ENCODE peak calls at places on chromosomes 1 and 21, in five cellular contexts. N is heart left ventricle, A is spleen, G is transverse colon, S is uterus. H is an unnamed sample.

GRCh38 chr1:100606438-100606837 is 68.5 kb downstream of the GPR88 start:
- DNase-seq in N (peak), A (no peak), G (peak), S (peak), H (no peak)

GRCh38 chr1:77678628-77679610 is 3.5 kb downstream of the ZZZ3 start:
- DNase-seq in N (no peak), A (no peak), G (no peak), S (no peak), H (no peak)

GRCh38 chr1:218460367-218460766 is 115.2 kb downstream of the TGFB2 start:
- DNase-seq in N (peak), A (no peak), G (no peak), S (peak), H (no peak)

GRCh38 chr1:154483941-154484803 is 17.8 kb upstream of the TDRD10 start:
- DNase-seq in N (no peak), A (no peak), G (no peak), S (no peak), H (peak)

GRCh38 chr1:46687095-46687659 is 15.5 kb downstream of the TEX38 start:
- DNase-seq in N (peak), A (no peak), G (peak), S (peak), H (peak)

GRCh38 chr1:35287807-35288640 is 19.5 kb downstream of the ZMYM4 start:
- DNase-seq in N (no peak), A (no peak), G (no peak), S (no peak), H (no peak)

GRCh38 chr1:228687562-228687961 is 47.7 kb upstream of the RHOU start:
- DNase-seq in N (no peak), A (no peak), G (no peak), S (no peak), H (no peak)

GRCh38 chr1:115314111-115314510 is 23.9 kb downstream of the NGF start:
- DNase-seq in N (no peak), A (no peak), G (no peak), S (no peak), H (no peak)

GRCh38 chr1:3530086-3530930 is 75.8 kb downstream of the ARHGEF16 start:
- DNase-seq in N (no peak), A (no peak), G (peak), S (no peak), H (peak)

GRCh38 chr21:21283810-21284209 is 285.6 kb downstream of the NCAM2 start:
- DNase-seq in N (no peak), A (no peak), G (no peak), S (no peak), H (no peak)

GRCh38 chr21:45845790-45846130 is 135.8 kb upstream of the COL6A1 start:
- DNase-seq in N (no peak), A (no peak), G (no peak), S (no peak), H (peak)

GRCh38 chr1:234214911-234215892 is 158.1 kb upstream of the COA6 start:
- DNase-seq in N (no peak), A (no peak), G (peak), S (no peak), H (no peak)

GRCh38 chr1:68623700-68624099 is 126.8 kb upstream of the DEPDC1 start:
- DNase-seq in N (peak), A (no peak), G (no peak), S (no peak), H (no peak)

GRCh38 chr1:1322952-1323351 is 1.5 kb downstream of the INTS11 start:
- DNase-seq in N (no peak), A (no peak), G (no peak), S (no peak), H (no peak)

GRCh38 chr1:53061859-53062714 is at the start of gene PODN:
- DNase-seq in N (peak), A (peak), G (no peak), S (peak), H (peak)

GRCh38 chr1:70314706-70315304 is 39.7 kb downstream of the ANKRD13C start:
- DNase-seq in N (no peak), A (no peak), G (no peak), S (no peak), H (no peak)

GRCh38 chr1:161824618-161825017 is 58.5 kb downstream of the ATF6 start:
- DNase-seq in N (no peak), A (no peak), G (no peak), S (no peak), H (no peak)

GRCh38 chr1:35049116-35049515 is 17.4 kb upstream of the ZMYM6 start:
- DNase-seq in N (no peak), A (no peak), G (no peak), S (no peak), H (no peak)

GRCh38 chr1:7150951-7151350 is 365.7 kb downstream of the CAMTA1 start:
- DNase-seq in N (no peak), A (no peak), G (no peak), S (no peak), H (no peak)

DNA sequence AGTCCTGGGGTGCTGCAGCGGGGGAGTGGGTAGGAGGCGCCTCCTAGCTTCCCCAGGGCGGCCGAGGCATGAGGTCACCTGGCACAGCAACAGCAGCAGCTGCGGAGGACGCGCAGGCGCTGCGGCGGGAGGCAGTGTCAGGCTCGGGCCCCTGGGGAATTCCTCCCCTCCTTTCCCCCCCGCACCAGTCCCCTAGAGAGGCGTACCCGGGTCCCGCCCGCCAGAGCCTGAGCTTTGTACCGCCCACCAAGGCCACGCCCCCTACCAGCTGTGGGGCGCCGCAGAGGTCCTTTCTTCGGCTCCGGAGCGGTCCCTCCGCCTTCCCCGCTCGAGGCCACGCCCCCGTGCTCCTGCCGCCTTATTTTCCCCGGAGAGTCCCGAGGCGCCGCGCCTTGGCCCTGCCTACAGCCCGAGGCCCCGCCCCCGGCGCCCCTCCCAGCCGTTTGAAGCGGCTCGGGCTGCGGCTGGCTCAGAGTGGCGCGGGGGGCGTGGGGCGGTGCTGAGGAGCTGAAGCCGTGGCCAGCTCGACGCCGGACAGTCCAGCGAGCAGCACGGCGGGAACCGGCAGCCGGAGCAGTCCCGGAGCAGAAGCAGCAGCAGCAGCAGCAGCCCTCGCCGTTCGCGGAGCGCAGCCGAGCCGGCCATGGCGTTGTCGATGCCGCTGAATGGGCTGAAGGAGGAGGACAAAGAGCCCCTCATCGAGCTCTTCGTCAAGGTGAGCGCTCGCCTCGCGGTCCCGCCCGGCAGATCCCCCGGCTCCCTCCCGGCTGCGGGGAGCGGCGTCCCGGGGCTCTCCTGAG is at the start of gene CLIC4:
- DNase-seq in N (peak), A (peak), G (peak), S (peak), H (peak)
- TF ChIP-seq POLR2A in N (peak), A (no peak), G (peak), S (peak), H (no peak)

GRCh38 chr1:21508580-21509350 is 458 bp upstream of the ALPL start:
- DNase-seq in N (peak), A (peak), G (peak), S (no peak), H (no peak)
- TF ChIP-seq CTCF in N (peak), A (peak), G (peak), S (peak), H (no peak)

GRCh38 chr1:37519613-37520012 is 5.0 kb upstream of the MEAF6 start:
- DNase-seq in N (no peak), A (no peak), G (no peak), S (no peak), H (no peak)
- TF ChIP-seq POLR2A in N (no peak), A (no peak), G (no peak), S (no peak), H (no peak)

GRCh38 chr1:197141556-197141955 is 4.9 kb downstream of the ASPM start:
- DNase-seq in N (no peak), A (no peak), G (no peak), S (no peak), H (no peak)

GRCh38 chr1:197145451-197146029 is 929 bp downstream of the ASPM start:
- DNase-seq in N (no peak), A (no peak), G (no peak), S (no peak), H (no peak)

GRCh38 chr1:197149340-197149739 is 2.9 kb upstream of the ASPM start:
- DNase-seq in N (no peak), A (no peak), G (no peak), S (no peak), H (no peak)

GRCh38 chr1:197146108-197147095 is at the start of gene ASPM:
- DNase-seq in N (peak), A (peak), G (peak), S (peak), H (peak)

GRCh38 chr1:197144570-197145325 is 1.7 kb downstream of the ASPM start:
- DNase-seq in N (no peak), A (no peak), G (no peak), S (no peak), H (no peak)
- TF ChIP-seq CTCF in N (no peak), A (no peak), G (no peak), S (no peak), H (no peak)

GRCh38 chr1:95179205-95180001 is 54.6 kb upstream of the RWDD3 start:
- DNase-seq in N (no peak), A (no peak), G (no peak), S (no peak), H (no peak)
- TF ChIP-seq POLR2A in N (no peak), A (no peak), G (no peak), S (no peak), H (no peak)

GRCh38 chr1:208237241-208237640 is 6.9 kb downstream of the PLXNA2 start:
- DNase-seq in N (no peak), A (no peak), G (no peak), S (no peak), H (no peak)
- TF ChIP-seq CTCF in N (no peak), A (no peak), G (no peak), S (no peak), H (no peak)

DNA sequence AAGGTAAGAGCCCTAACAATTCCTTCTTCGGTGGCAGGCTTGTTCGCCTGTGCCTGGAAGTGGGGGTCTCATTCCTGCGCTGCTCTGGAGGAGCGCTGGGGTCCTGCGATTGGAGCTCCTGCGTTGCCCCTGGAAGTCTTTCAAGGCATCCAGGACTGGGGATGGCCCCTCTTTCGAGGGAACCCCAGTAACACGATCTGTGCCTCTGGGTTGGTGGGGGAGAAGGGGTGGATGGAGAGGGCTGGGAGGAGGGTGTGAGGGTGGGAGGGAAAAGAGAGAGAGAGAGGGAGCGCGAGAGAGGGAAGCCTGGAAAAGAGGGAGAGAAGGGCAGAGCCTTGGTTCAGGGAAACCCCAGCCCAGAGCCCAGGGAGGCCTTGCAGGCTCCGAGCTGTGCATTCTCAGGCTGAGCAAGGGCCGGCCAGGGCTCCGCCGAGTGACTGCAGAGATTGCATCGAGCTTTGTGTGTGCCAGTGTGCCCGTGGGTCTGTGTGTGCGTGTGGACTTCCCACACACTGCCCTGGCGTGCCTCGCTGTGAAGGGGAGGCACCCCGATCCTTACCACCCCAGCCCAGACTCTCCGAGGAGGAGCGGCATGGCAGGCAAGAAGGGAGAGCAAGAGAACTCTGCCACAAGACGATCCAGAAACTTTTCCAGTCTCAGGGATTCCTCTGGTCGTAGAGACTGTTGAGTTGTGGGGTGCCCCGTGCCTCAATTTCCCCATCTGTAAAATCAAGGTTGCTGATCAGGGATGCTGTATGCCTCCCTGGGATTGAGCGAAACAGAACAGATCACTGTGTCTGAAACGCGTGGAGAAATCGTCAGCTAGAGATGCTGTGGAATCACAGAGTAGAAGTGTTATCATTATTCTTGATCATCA is 609 bp downstream of the BCL9 start:
- DNase-seq in N (peak), A (peak), G (peak), S (peak), H (no peak)
- TF ChIP-seq POLR2A in N (no peak), A (no peak), G (no peak), S (no peak), H (no peak)

GRCh38 chr1:168365719-168366474 is 85.2 kb downstream of the TBX19 start:
- DNase-seq in N (no peak), A (no peak), G (no peak), S (no peak), H (no peak)
- TF ChIP-seq CTCF in N (peak), A (no peak), G (no peak), S (no peak), H (no peak)

DNA sequence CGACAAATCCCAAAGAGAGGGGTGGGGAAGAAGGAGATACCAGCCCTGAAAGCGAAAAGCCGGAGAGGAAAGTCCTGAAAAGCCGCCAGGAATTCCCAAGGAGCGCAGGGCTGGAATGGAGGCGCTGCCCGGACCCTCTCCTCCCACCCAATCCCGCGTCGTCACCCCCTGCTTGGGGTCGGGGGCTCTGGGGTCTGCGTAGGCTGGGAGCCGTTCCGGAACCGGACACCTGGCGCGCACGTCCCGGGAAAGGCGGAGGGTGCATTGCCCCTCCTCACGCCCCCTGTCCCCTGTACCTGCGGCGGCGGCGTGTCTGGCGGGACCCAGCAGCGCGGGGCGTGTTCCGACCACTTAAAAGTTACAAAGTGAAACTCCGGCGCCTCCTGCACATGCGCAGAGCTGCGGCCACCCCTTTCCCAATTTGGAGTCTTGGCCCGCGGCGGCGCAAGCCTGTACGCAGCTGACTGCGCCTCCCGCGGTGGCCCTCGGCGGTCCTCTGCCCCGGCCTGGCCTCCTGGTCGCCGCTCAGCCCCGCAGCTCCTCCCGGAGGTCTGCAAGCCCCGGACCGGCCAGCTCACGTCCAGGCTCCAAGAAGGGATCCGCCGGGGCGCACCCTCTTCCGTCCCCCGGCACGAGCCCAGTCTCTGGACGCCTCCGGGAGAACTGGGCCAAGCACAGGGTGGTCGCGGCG is at the start of gene TMEM63A:
- DNase-seq in N (peak), A (peak), G (peak), S (peak), H (peak)
- TF ChIP-seq POLR2A in N (no peak), A (no peak), G (peak), S (peak), H (no peak)